ENCODE peak calls at places on chromosomes 11 and 22, in seven cellular contexts. D is IMR-90, X is neuronal stem cell, G is mesendoderm, Y is H1, M is mesenchymal stem cell, F is trophoblast cell. W is an unnamed sample.

GRCh38 chr11:5234390-5234834 is at the start of gene HBD:
- DNase-seq in D (peak; percentile 61), X (no peak), G (no peak), Y (no peak), M (peak; percentile 67), F (no peak), W (no peak)

GRCh38 chr11:2884424-2884815 is 1.2 kb downstream of the CDKN1C start:
- DNase-seq in D (no peak), X (no peak), G (no peak), Y (no peak), M (peak; percentile 46), F (peak; percentile 43), W (no peak)

GRCh38 chr22:35643991-35644390 is 4.3 kb upstream of the APOL6 start:
- DNase-seq in D (no peak), X (no peak), G (no peak), Y (no peak), M (no peak), F (no peak), W (no peak)

GRCh38 chr22:25923952-25924351 is 182.0 kb downstream of the MYO18B start:
- DNase-seq in D (no peak), X (no peak), G (no peak), Y (no peak), M (no peak), F (no peak), W (no peak)

GRCh38 chr22:41512421-41513194 is 31.7 kb downstream of the POLR3H start:
- DNase-seq in D (peak; percentile 70), X (peak; percentile 57), G (peak; percentile 95), Y (no peak), M (peak; percentile 72), F (no peak), W (peak; percentile 93)

GRCh38 chr22:17300926-17301325 is 68.3 kb upstream of the CECR2 start:
- DNase-seq in D (no peak), X (no peak), G (no peak), Y (no peak), M (no peak), F (no peak), W (no peak)

GRCh38 chr22:29555065-29555644 is 1.6 kb upstream of the THOC5 start:
- DNase-seq in D (peak; percentile 18), X (no peak), G (no peak), Y (no peak), M (no peak), F (no peak), W (no peak)

GRCh38 chr22:27952091-27952490 is 33.0 kb upstream of the PITPNB start:
- DNase-seq in D (peak; percentile 81), X (no peak), G (no peak), Y (no peak), M (peak; percentile 60), F (peak; percentile 57), W (no peak)

GRCh38 chr11:93393386-93393785 is 62.8 kb downstream of the DEUP1 start:
- DNase-seq in D (no peak), X (no peak), G (no peak), Y (no peak), M (no peak), F (no peak), W (no peak)

GRCh38 chr22:40107756-40108437 is 69.8 kb upstream of the TNRC6B start:
- DNase-seq in D (peak; percentile 12), X (no peak), G (peak; percentile 11), Y (no peak), M (peak; percentile 12), F (peak; percentile 73), W (no peak)

GRCh38 chr11:116132273-116132978 is 628.2 kb upstream of the CADM1 start:
- DNase-seq in D (no peak), X (no peak), G (no peak), Y (no peak), M (no peak), F (no peak), W (no peak)

GRCh38 chr22:47094861-47095330 is 332.4 kb downstream of the TBC1D22A start:
- DNase-seq in D (no peak), X (no peak), G (no peak), Y (no peak), M (no peak), F (peak; percentile 78), W (no peak)

DNA sequence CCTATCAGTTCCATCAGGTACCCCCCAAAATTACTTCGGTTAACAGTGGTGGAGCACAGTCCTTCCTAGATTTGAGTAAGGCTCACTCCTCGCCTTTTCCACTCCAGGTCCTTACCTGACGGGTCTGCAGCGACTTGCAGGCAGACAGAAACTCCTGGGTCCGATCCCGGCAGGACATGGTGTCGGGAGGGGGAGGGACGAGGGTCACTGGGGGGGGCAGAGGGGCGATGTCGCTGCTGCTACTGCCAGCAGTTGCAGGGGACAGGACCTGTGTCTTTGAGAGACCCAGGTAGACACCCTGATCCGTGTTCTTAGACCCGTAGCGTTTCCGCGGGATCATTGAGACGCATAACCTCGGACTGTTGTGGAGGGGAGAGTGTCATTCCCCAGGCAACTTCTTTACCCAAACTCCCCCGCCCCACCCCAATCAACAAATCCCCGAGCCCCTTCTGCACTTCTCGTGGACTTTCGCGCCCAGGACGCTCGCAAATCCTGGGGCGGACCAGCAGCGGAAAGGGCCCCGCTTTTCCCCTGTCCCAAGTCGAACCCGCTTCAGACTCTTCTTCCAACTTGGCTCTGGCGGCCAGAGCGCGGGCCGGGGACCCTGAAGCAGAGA is 839 bp downstream of the STX5 start:
- DNase-seq in D (no peak), X (no peak), G (peak; percentile 87), Y (no peak), M (no peak), F (peak; percentile 35), W (peak; percentile 42)
- H3K23ac ChIP-seq in D (peak overlapping the region; percentile 82), X (peak overlapping the region; percentile 92), G (no peak overlapping the region), Y (no peak overlapping the region), M (no peak overlapping the region), F (no peak overlapping the region), W (no peak overlapping the region)

DNA sequence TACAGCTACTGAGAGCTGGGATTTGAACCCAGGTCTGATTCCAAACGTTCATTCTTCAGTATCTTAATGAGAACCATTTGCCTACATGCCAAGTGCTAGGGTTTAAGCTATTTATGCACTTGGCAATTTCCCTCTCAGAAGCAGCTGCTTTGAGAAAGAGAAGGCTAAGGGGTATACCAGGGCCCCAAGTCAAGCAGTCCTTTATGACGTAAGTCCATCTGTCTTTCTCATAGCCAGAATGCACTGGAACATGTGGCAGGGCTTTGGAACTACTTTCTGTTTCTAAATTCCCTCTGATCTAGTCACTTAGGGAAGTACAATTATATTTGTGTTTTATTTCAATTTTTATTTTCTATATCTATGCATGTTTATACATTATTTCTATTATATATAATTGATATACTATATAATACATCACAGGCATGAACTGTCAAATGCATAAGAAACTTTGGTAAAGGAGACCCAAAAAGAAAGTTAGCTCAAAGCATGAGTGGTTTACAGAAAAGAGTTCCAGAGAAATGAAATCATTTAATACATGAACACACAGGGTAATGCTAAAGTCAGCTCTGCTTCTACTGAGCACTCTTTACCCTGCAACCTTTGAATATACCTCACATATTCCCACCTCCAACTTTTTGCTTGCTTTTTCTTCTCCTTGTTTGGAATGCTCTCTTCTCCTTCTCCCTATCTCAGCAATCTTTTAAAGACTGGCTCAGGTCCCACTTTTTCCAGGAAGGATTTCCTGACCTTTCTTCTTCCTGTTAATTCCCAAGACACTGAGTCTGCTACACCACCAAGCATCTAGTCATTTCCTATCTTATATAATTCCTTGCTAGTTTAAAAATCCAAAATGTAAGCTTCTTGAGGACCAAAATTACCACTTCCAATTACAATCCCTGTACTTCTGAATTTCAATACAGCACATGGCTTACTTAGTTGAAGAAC is 80.5 kb upstream of the GDPD4 start:
- DNase-seq in D (peak; percentile 79), X (no peak), G (no peak), Y (no peak), M (peak; percentile 83), F (no peak), W (no peak)
- H3K23ac ChIP-seq in D (peak overlapping the region; percentile 24), X (no peak overlapping the region), G (no peak overlapping the region), Y (no peak overlapping the region), M (no peak overlapping the region), F (no peak overlapping the region), W (no peak overlapping the region)

GRCh38 chr11:134460881-134461280 is 48.8 kb upstream of the B3GAT1 start:
- DNase-seq in D (no peak), X (no peak), G (no peak), Y (no peak), M (no peak), F (no peak), W (no peak)

GRCh38 chr11:134459246-134460043 is 47.4 kb upstream of the B3GAT1 start:
- DNase-seq in D (no peak), X (no peak), G (no peak), Y (no peak), M (no peak), F (no peak), W (no peak)

GRCh38 chr11:134463716-134464115 is 51.7 kb upstream of the B3GAT1 start:
- DNase-seq in D (no peak), X (no peak), G (no peak), Y (no peak), M (no peak), F (no peak), W (no peak)

GRCh38 chr11:134461621-134462020 is 49.6 kb upstream of the B3GAT1 start:
- DNase-seq in D (no peak), X (no peak), G (no peak), Y (no peak), M (no peak), F (no peak), W (no peak)

DNA sequence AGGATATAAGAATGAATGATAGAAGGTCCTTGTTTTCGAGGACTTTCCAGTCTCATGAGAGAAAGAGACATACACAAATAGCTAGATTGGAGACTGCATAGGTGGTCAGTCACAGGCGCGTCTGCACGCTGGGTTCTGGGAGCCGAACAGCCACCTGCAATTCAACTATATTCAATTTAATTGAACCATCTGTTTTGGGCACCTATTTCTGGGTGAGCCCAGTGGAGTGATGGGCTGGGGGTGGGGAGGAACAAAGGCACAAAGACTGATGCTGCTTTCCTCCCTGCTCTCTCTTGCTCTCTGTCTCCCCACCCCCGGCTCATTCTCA is 48.0 kb upstream of the B3GAT1 start:
- DNase-seq in D (no peak), X (no peak), G (no peak), Y (no peak), M (no peak), F (no peak), W (no peak)
- H3K23ac ChIP-seq in D (no peak overlapping the region), X (no peak overlapping the region), G (no peak overlapping the region), Y (no peak overlapping the region), M (no peak overlapping the region), F (no peak overlapping the region), W (no peak overlapping the region)

DNA sequence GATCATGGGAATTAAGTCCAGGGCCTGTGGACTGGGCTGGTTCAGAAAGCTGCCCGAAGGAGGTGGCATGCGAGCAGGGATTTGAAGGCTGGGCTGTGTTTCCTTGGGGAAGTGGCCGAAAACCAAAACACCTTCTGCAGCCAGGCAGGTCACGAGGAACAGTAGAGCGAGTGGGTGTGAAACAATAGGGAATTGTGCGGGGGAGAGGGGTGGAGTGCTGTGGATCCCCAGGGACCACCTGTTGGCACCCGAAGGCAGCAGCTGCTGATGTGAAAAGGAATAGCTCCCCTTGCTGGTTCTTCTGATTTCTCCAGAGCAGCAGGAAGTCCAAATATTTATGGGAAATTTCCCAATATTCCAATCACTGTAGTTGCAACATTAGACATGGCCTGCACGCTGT is 24.6 kb downstream of the TP53I11 start:
- DNase-seq in D (no peak), X (no peak), G (no peak), Y (no peak), M (no peak), F (no peak), W (no peak)
- H3K23ac ChIP-seq in D (no peak overlapping the region), X (no peak overlapping the region), G (no peak overlapping the region), Y (no peak overlapping the region), M (no peak overlapping the region), F (no peak overlapping the region), W (no peak overlapping the region)

GRCh38 chr11:64304316-64305072 is 830 bp upstream of the ESRRA start:
- DNase-seq in D (peak; percentile 85), X (peak; percentile 89), G (peak; percentile 96), Y (peak; percentile 86), M (peak; percentile 92), F (peak; percentile 99), W (peak; percentile 97)
- H3K23ac ChIP-seq in D (peak overlapping the region; percentile 60), X (peak overlapping the region; percentile 75), G (no peak overlapping the region), Y (no peak overlapping the region), M (no peak overlapping the region), F (no peak overlapping the region), W (no peak overlapping the region)